ENCODE peak calls at places on chromosomes 11 and 22, in four cellular contexts. One of them, this sample, is unnamed.

GRCh38 chr22:19793656-19794310 is 33.2 kb downstream of the TBX1 start:
- DNase-seq in GM12878: no peak
- DNase-seq in HEK293T: no peak
- DNase-seq in HepG2: no peak
- DNase-seq in this sample: no peak

GRCh38 chr11:35178067-35178805 is 39.3 kb downstream of the CD44 start:
- DNase-seq in GM12878: no peak
- DNase-seq in HEK293T: no peak
- DNase-seq in HepG2: no peak
- DNase-seq in this sample: no peak

GRCh38 chr22:35961480-35961902 is 67.1 kb downstream of the RBFOX2 start:
- DNase-seq in GM12878: no peak
- DNase-seq in HEK293T: peak
- DNase-seq in HepG2: no peak
- DNase-seq in this sample: no peak

GRCh38 chr11:61955416-61956135 is 5.4 kb downstream of the BEST1 start:
- DNase-seq in GM12878: no peak
- DNase-seq in HEK293T: peak
- DNase-seq in HepG2: no peak
- DNase-seq in this sample: no peak

GRCh38 chr11:95512177-95512576 is 277.4 kb downstream of the FAM76B start:
- DNase-seq in GM12878: no peak
- DNase-seq in HEK293T: no peak
- DNase-seq in HepG2: no peak
- DNase-seq in this sample: no peak

GRCh38 chr11:76670475-76671235 is at the start of gene LRRC32:
- DNase-seq in GM12878: no peak
- DNase-seq in HEK293T: peak
- DNase-seq in HepG2: no peak
- DNase-seq in this sample: peak

GRCh38 chr11:48210052-48210451 is 6.6 kb upstream of the OR4B1 start:
- DNase-seq in GM12878: no peak
- DNase-seq in HEK293T: peak
- DNase-seq in HepG2: peak
- DNase-seq in this sample: peak

GRCh38 chr22:20186183-20186870 is 35.5 kb upstream of the CCDC188 start:
- DNase-seq in GM12878: no peak
- DNase-seq in HEK293T: peak
- DNase-seq in HepG2: peak
- DNase-seq in this sample: peak

GRCh38 chr11:85596886-85597285 is 30.3 kb downstream of the DLG2 start:
- DNase-seq in GM12878: no peak
- DNase-seq in HEK293T: no peak
- DNase-seq in HepG2: no peak
- DNase-seq in this sample: no peak

GRCh38 chr11:85599083-85599482 is 28.1 kb downstream of the DLG2 start:
- DNase-seq in GM12878: no peak
- DNase-seq in HEK293T: no peak
- DNase-seq in HepG2: no peak
- DNase-seq in this sample: no peak

GRCh38 chr11:85590848-85591483 is 36.2 kb downstream of the DLG2 start:
- DNase-seq in GM12878: no peak
- DNase-seq in HEK293T: no peak
- DNase-seq in HepG2: peak
- DNase-seq in this sample: no peak

DNA sequence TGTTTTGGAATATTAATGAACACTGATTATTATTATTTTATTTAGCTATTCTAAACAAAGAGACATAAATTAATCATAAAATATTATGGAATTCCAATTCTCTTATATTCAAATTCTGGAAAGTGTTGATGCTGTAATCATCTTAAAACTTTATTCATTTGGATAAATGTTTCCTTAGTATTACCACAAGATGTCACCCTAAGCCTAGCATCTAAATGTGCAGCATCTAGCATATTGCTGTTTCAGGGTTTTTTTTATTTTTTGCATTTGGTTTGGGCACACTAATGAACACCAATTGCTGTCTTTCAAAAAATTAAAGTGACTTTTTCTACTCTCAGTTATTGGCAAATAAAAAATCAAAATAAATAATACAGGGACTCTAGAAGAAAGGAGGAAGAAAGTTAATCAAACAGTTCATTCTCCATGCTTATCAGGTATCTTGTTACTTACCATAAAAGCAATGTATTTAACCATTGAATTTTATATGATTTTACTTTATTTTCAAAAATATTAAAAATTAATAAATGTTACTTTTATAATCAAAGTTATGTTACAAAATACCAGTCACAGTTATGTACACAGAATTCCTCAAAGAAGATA is 31.8 kb downstream of the DLG2 start:
- DNase-seq in GM12878: peak
- DNase-seq in HEK293T: peak
- DNase-seq in HepG2: peak
- DNase-seq in this sample: peak
- TF ChIP-seq TARDBP in GM12878: no peak
- TF ChIP-seq TARDBP in HEK293T: no peak
- TF ChIP-seq TARDBP in HepG2: no peak
- TF ChIP-seq TARDBP in this sample: no peak

DNA sequence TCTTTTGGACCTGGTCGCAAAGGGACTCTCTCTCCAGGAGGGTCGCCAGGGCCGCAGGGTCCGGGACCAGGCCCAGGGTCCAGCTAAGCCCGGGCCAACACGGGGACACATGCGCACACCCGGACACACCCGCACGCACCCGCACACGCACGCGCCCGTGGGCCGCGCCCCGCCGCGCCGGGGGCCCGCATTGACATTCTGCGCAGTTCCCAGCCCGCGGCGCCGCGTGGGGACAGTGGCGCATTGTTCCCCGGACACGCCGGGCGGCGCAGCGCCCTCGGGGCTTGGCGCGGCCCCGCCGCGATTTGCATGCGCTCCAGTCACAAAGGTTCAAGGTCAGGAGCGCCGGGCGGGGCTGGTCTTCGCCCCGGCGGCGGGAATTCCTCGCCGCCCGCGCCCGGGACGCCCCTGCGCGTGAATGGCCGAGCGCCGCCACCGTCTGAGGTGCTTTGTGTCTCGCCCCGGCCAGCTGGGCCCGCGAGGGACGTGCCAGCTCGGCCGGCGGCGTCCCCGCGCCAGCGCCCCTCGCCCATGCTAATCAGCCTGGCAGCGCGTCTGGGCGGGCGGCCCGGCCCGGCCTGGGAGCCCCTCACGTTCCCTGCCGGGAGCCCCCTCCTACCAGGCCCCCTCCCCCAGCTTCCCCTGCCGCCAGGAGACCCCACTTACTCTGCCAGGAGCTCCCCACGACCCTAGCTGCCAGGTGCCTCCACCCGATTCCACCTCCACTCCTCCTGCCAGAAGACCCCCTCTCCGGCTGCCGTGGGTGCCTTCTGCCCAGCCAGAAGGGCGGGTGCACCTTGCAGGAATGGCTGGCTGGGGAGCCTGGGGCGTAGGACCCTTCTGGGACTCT is 50.5 kb upstream of the WNT7B start:
- DNase-seq in GM12878: no peak
- DNase-seq in HEK293T: no peak
- DNase-seq in HepG2: peak
- DNase-seq in this sample: peak
- TF ChIP-seq TARDBP in GM12878: no peak
- TF ChIP-seq TARDBP in HEK293T: no peak
- TF ChIP-seq TARDBP in HepG2: no peak
- TF ChIP-seq TARDBP in this sample: no peak

GRCh38 chr11:93958991-93959390 is 62.2 kb upstream of the HEPHL1 start:
- DNase-seq in GM12878: no peak
- DNase-seq in HEK293T: no peak
- DNase-seq in HepG2: no peak
- DNase-seq in this sample: no peak
- TF ChIP-seq TARDBP in GM12878: no peak
- TF ChIP-seq TARDBP in HEK293T: no peak
- TF ChIP-seq TARDBP in HepG2: no peak
- TF ChIP-seq TARDBP in this sample: no peak

GRCh38 chr22:46756097-46756496 is 6.4 kb upstream of the TBC1D22A start:
- DNase-seq in GM12878: no peak
- DNase-seq in HEK293T: no peak
- DNase-seq in HepG2: no peak
- DNase-seq in this sample: no peak

GRCh38 chr22:46757104-46757503 is 5.3 kb upstream of the TBC1D22A start:
- DNase-seq in GM12878: no peak
- DNase-seq in HEK293T: no peak
- DNase-seq in HepG2: no peak
- DNase-seq in this sample: no peak

GRCh38 chr22:46761017-46761416 is 1.4 kb upstream of the TBC1D22A start:
- DNase-seq in GM12878: no peak
- DNase-seq in HEK293T: no peak
- DNase-seq in HepG2: no peak
- DNase-seq in this sample: no peak

GRCh38 chr22:46758098-46758497 is 4.4 kb upstream of the TBC1D22A start:
- DNase-seq in GM12878: no peak
- DNase-seq in HEK293T: no peak
- DNase-seq in HepG2: no peak
- DNase-seq in this sample: no peak

GRCh38 chr22:46758867-46759290 is 3.6 kb upstream of the TBC1D22A start:
- DNase-seq in GM12878: no peak
- DNase-seq in HEK293T: peak
- DNase-seq in HepG2: peak
- DNase-seq in this sample: peak
- TF ChIP-seq TARDBP in GM12878: no peak
- TF ChIP-seq TARDBP in HEK293T: no peak
- TF ChIP-seq TARDBP in HepG2: peak
- TF ChIP-seq TARDBP in this sample: no peak

DNA sequence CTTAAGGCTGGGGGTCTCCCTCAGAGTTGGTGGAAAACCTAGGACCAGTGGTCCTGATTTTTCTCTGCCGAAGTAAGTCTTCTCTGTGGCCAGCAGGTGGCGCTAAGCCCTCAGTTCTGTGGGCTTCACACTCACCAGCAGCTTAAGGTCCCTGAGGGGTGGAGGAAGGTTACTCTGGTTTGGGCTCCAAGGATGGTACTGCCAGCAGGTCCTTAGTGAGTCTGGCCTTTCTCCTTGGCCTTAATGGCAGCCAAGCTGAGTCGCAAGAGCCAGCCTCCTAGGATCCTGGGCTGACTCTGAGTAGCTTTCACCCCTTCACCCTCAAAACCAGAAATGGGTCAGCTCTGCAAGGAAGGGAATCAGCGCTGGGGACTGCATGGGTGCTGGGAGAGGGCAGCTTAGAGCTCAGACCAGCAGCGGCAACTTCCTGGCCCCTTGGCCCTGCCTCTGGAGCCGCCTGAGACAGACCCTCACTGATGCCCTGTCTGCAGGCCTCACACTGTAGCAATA is 4.4 kb downstream of the KCNJ11 start:
- DNase-seq in GM12878: no peak
- DNase-seq in HEK293T: peak
- DNase-seq in HepG2: peak
- DNase-seq in this sample: peak
- TF ChIP-seq TARDBP in GM12878: no peak
- TF ChIP-seq TARDBP in HEK293T: no peak
- TF ChIP-seq TARDBP in HepG2: no peak
- TF ChIP-seq TARDBP in this sample: no peak

DNA sequence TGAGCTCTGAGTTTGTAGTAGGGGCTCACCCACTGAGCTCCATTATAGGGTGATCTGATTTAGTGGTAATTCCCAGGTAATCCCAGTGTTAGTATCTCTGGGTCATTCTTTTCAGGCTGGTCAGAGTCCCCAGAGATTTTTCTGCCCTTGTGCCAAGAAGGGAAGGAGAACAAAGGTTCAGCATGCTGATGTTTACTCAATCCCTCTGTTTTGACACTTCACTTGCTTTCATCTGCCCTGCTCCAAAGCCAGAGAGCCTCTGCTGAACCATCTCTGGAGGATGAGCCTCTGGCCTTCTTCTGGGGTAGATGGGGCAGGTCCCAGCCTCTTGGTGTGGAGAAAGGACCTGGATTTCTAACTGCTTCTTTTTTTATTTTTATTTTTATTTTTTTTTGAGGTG is 10.2 kb downstream of the UPB1 start:
- DNase-seq in GM12878: no peak
- DNase-seq in HEK293T: no peak
- DNase-seq in HepG2: peak
- DNase-seq in this sample: no peak
- TF ChIP-seq TARDBP in GM12878: no peak
- TF ChIP-seq TARDBP in HEK293T: no peak
- TF ChIP-seq TARDBP in HepG2: peak
- TF ChIP-seq TARDBP in this sample: no peak

GRCh38 chr11:33383075-33383919 is 126.1 kb downstream of the HIPK3 start:
- DNase-seq in GM12878: peak
- DNase-seq in HEK293T: no peak
- DNase-seq in HepG2: no peak
- DNase-seq in this sample: no peak
- TF ChIP-seq TARDBP in GM12878: no peak
- TF ChIP-seq TARDBP in HEK293T: no peak
- TF ChIP-seq TARDBP in HepG2: no peak
- TF ChIP-seq TARDBP in this sample: no peak

GRCh38 chr11:96642584-96642983 is 252.8 kb downstream of the JRKL start:
- DNase-seq in GM12878: no peak
- DNase-seq in HEK293T: no peak
- DNase-seq in HepG2: no peak
- DNase-seq in this sample: no peak
- TF ChIP-seq TARDBP in GM12878: no peak
- TF ChIP-seq TARDBP in HEK293T: no peak
- TF ChIP-seq TARDBP in HepG2: no peak
- TF ChIP-seq TARDBP in this sample: no peak

DNA sequence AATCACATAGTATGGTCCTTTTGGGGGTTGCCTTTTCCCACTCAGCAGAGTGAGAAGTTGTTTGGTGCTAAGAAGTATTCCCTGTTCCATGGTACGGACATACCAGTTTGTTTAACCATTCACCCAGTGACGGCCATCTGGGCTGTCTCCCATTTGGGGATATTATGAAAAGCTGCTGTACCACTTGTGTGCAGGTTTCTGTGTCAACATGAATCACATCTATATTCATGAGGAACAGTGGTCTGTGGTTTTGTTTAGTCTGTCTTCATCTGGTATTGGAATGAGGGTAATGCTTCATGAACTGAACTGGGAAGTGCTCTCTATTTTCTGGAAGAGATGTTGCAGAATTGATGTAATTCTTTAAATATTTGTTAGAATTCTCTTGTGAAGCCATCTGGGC is 89.5 kb downstream of the TRMU start:
- DNase-seq in GM12878: no peak
- DNase-seq in HEK293T: no peak
- DNase-seq in HepG2: no peak
- DNase-seq in this sample: no peak
- TF ChIP-seq TARDBP in GM12878: no peak
- TF ChIP-seq TARDBP in HEK293T: no peak
- TF ChIP-seq TARDBP in HepG2: no peak
- TF ChIP-seq TARDBP in this sample: no peak